ENCODE peak calls at places on chromosomes 11 and 22, in ten cellular contexts. K is colonic mucosa, B is lower leg skin, S is A549, C is body of pancreas, L is tibial nerve, R is type B pancreatic cell, A is BE2C, U is cardiac muscle cell, O is heart left ventricle. Z is an unnamed sample.

GRCh38 chr11:117809236-117810055 is 12.4 kb upstream of the DSCAML1 start:
- DNase-seq in K (peak), B (peak), S (peak), C (peak), L (peak), R (no peak), A (peak), U (peak), O (peak), Z (peak)

GRCh38 chr11:285894-286220 is 3.1 kb upstream of the PGGHG start:
- DNase-seq in K (no peak), B (no peak), S (no peak), C (no peak), L (no peak), R (peak), A (no peak), U (no peak), O (no peak), Z (no peak)

GRCh38 chr11:30919389-30920172 is 333.4 kb upstream of the MPPED2 start:
- DNase-seq in K (no peak), B (no peak), S (no peak), C (no peak), L (no peak), R (no peak), A (no peak), U (no peak), O (no peak), Z (no peak)

GRCh38 chr11:12243511-12243910 is 133.1 kb downstream of the MICAL2 start:
- DNase-seq in K (no peak), B (no peak), S (no peak), C (peak), L (no peak), R (no peak), A (no peak), U (no peak), O (no peak), Z (no peak)

GRCh38 chr11:118565062-118565461 is 669 bp downstream of the IFT46 start:
- DNase-seq in K (peak), B (peak), S (no peak), C (no peak), L (no peak), R (no peak), A (no peak), U (peak), O (peak), Z (no peak)

GRCh38 chr22:34303656-34304055 is 383.4 kb upstream of the LARGE1 start:
- DNase-seq in K (no peak), B (no peak), S (no peak), C (no peak), L (no peak), R (no peak), A (no peak), U (no peak), O (no peak), Z (no peak)

GRCh38 chr11:11577246-11577855 is 44.5 kb downstream of the GALNT18 start:
- DNase-seq in K (peak), B (peak), S (no peak), C (no peak), L (no peak), R (peak), A (no peak), U (peak), O (no peak), Z (no peak)

GRCh38 chr22:33274214-33274828 is 216.1 kb upstream of the SYN3 start:
- DNase-seq in K (peak), B (no peak), S (peak), C (no peak), L (peak), R (no peak), A (peak), U (peak), O (no peak), Z (peak)

GRCh38 chr11:58992489-58992888 is 53.2 kb downstream of the GLYATL1 start:
- DNase-seq in K (no peak), B (no peak), S (no peak), C (no peak), L (no peak), R (no peak), A (no peak), U (no peak), O (no peak), Z (no peak)

GRCh38 chr22:50641696-50642607 is 14.0 kb upstream of the ARSA start:
- DNase-seq in K (no peak), B (no peak), S (no peak), C (no peak), L (no peak), R (peak), A (peak), U (peak), O (no peak), Z (no peak)

GRCh38 chr11:3855808-3856491 is 486 bp downstream of the STIM1 start:
- DNase-seq in K (peak), B (no peak), S (peak), C (peak), L (no peak), R (no peak), A (peak), U (no peak), O (peak), Z (peak)

GRCh38 chr11:125404811-125405481 is 91.1 kb downstream of the FEZ1 start:
- DNase-seq in K (peak), B (peak), S (peak), C (peak), L (peak), R (peak), A (peak), U (peak), O (peak), Z (peak)

GRCh38 chr22:35467788-35468187 is 67.8 kb downstream of the MCM5 start:
- DNase-seq in K (peak), B (peak), S (peak), C (peak), L (peak), R (no peak), A (peak), U (peak), O (peak), Z (no peak)

GRCh38 chr22:38843201-38843715 is 570 bp downstream of the NPTXR start:
- DNase-seq in K (no peak), B (no peak), S (peak), C (peak), L (no peak), R (no peak), A (peak), U (peak), O (peak), Z (peak)

GRCh38 chr22:42369250-42370041 is 62.8 kb downstream of the NFAM1 start:
- DNase-seq in K (peak), B (peak), S (peak), C (peak), L (peak), R (peak), A (peak), U (peak), O (peak), Z (peak)

GRCh38 chr11:67641302-67642147 is 2.0 kb upstream of the TBX10 start:
- DNase-seq in K (peak), B (no peak), S (no peak), C (no peak), L (no peak), R (peak), A (no peak), U (no peak), O (no peak), Z (no peak)

GRCh38 chr11:66815646-66816045 is 27.6 kb upstream of the RCE1 start:
- DNase-seq in K (no peak), B (no peak), S (no peak), C (no peak), L (no peak), R (no peak), A (no peak), U (no peak), O (no peak), Z (no peak)

GRCh38 chr11:2704356-2704755 is 4.6 kb upstream of the KCNQ1OT1 start:
- DNase-seq in K (no peak), B (no peak), S (no peak), C (no peak), L (no peak), R (no peak), A (no peak), U (no peak), O (no peak), Z (no peak)

GRCh38 chr11:62832346-62833234 is at the start of gene TEX54:
- DNase-seq in K (peak), B (peak), S (no peak), C (peak), L (no peak), R (no peak), A (peak), U (no peak), O (peak), Z (no peak)

GRCh38 chr11:19781351-19781750 is 68.7 kb downstream of the NAV2 start:
- DNase-seq in K (no peak), B (no peak), S (no peak), C (no peak), L (no peak), R (no peak), A (no peak), U (no peak), O (no peak), Z (no peak)

GRCh38 chr11:123479048-123479837 is 49.2 kb downstream of the GRAMD1B start:
- DNase-seq in K (no peak), B (no peak), S (no peak), C (no peak), L (no peak), R (no peak), A (no peak), U (no peak), O (no peak), Z (no peak)

GRCh38 chr11:2711161-2711560 is 11.4 kb upstream of the KCNQ1OT1 start:
- DNase-seq in K (no peak), B (no peak), S (no peak), C (no peak), L (no peak), R (no peak), A (no peak), U (peak), O (no peak), Z (no peak)

GRCh38 chr22:48338793-48339705 is 1488.6 kb downstream of the BRD1 start:
- DNase-seq in K (no peak), B (no peak), S (no peak), C (no peak), L (no peak), R (no peak), A (no peak), U (no peak), O (no peak), Z (no peak)

GRCh38 chr11:65491614-65492386 is 7.0 kb upstream of the MALAT1 start:
- DNase-seq in K (peak), B (peak), S (peak), C (peak), L (peak), R (no peak), A (peak), U (peak), O (peak), Z (peak)

GRCh38 chr11:11722861-11723260 is 101.1 kb upstream of the GALNT18 start:
- DNase-seq in K (no peak), B (no peak), S (no peak), C (no peak), L (no peak), R (no peak), A (no peak), U (no peak), O (no peak), Z (no peak)

GRCh38 chr11:10452211-10452767 is 2.8 kb upstream of the AMPD3 start:
- DNase-seq in K (peak), B (no peak), S (no peak), C (no peak), L (no peak), R (no peak), A (no peak), U (no peak), O (no peak), Z (no peak)

GRCh38 chr11:76698321-76699043 is 27.9 kb upstream of the LRRC32 start:
- DNase-seq in K (no peak), B (no peak), S (peak), C (no peak), L (no peak), R (no peak), A (no peak), U (no peak), O (no peak), Z (no peak)
- TF ChIP-seq CTCF in K (no peak), B (no peak), S (peak), C (no peak), L (no peak), R (peak), A (peak), U (peak), O (no peak), Z (no peak)

DNA sequence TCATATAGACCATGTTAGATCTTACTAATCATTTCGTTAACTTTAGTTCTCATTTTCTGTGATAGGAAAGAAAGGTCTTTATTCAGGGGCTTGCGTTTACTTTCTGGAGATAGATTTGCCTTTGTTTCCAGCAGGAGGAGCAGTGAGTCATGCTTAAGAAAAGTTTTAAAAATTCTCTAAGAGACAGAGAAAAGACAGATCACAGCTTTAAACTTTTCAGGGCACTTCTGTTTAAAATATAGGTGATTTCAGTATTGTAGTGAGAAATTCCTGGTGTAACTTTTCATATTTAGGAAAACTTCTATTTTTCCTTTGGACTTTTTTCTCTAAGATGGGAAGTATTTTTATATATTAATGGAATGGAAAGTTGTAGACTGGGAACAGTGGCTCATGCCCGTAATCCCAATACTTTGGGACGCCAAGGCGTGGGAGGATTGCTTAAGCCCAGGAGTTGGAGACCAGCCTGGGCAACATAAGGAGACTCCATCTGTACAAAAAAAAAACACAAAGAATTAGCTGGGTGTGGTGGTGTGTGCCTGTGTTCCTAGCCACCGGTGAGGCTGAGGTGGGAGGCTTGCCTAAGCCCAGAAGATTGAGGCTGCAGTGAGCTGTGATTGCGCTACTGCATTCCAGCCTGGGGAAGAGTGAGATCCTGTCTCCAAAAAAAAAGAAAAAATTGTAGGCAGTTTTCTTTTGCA is 60.3 kb downstream of the ATXN10 start:
- DNase-seq in K (no peak), B (no peak), S (peak), C (no peak), L (no peak), R (no peak), A (no peak), U (peak), O (no peak), Z (no peak)
- TF ChIP-seq CTCF in K (no peak), B (no peak), S (peak), C (no peak), L (no peak), R (peak), A (peak), U (peak), O (no peak), Z (peak)

GRCh38 chr11:84438565-84438964 is 1152.4 kb upstream of the CCDC90B start:
- DNase-seq in K (no peak), B (no peak), S (no peak), C (no peak), L (no peak), R (no peak), A (no peak), U (no peak), O (no peak), Z (no peak)

DNA sequence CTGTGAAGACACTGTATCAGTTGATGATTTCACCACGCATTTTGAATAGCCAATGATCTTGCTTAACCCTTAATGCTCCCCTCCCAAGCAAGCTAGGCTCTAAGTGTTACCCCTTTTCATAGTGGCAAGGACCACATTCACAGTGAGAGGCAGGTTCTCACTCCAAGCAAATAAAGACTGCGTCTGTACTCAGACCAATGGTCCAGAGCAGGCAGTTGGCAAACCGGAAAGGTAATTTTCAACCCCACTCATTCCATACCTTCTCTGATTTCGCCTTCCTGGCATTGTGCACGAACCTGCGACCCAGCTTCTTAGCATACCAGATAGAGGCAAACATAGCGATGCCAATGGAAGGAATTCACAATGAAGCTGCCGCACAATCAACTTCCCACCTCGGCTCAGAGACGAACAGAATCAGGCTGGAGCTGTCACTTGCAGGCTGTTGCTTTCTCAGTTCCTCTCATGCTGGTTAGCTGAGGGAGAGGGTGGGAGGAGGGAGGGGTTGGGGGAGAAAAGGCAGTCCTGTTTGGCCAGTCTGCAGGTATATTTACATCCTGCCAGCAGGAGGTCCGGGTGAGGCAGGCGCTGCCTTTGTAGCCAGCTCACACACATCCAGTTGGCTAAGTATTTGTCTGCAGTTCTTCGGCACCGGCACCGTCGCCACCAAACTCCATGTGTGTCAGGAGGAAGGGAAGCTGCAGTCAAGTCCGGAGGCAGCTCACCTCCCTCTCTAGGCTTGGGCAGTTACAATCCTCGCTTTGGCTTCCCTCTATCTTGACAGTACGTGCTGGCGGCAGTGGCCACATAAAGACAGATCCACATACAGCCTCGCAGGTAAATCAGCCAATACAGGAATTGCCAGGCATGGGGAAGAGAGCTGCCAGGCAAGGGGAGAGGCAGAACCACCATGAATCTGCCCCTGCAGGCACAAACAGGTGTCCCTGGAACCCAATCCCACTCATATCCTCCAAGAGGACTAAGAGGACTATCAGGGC is 1151.3 kb upstream of the CCDC90B start:
- DNase-seq in K (peak), B (no peak), S (peak), C (peak), L (no peak), R (no peak), A (no peak), U (no peak), O (peak), Z (peak)
- TF ChIP-seq CTCF in K (no peak), B (no peak), S (no peak), C (no peak), L (no peak), R (no peak), A (no peak), U (no peak), O (no peak), Z (no peak)

GRCh38 chr22:37735054-37735453 is 38.2 kb downstream of the TRIOBP start:
- DNase-seq in K (peak), B (no peak), S (peak), C (peak), L (peak), R (no peak), A (peak), U (no peak), O (peak), Z (peak)

GRCh38 chr22:37733625-37734401 is 37.0 kb downstream of the TRIOBP start:
- DNase-seq in K (peak), B (no peak), S (no peak), C (peak), L (no peak), R (no peak), A (no peak), U (no peak), O (no peak), Z (no peak)

GRCh38 chr22:37734402-37734700 is 37.5 kb downstream of the TRIOBP start:
- DNase-seq in K (no peak), B (no peak), S (no peak), C (no peak), L (no peak), R (no peak), A (no peak), U (no peak), O (no peak), Z (no peak)

GRCh38 chr22:37732699-37733607 is 36.1 kb downstream of the TRIOBP start:
- DNase-seq in K (no peak), B (no peak), S (no peak), C (no peak), L (no peak), R (no peak), A (no peak), U (no peak), O (no peak), Z (no peak)

DNA sequence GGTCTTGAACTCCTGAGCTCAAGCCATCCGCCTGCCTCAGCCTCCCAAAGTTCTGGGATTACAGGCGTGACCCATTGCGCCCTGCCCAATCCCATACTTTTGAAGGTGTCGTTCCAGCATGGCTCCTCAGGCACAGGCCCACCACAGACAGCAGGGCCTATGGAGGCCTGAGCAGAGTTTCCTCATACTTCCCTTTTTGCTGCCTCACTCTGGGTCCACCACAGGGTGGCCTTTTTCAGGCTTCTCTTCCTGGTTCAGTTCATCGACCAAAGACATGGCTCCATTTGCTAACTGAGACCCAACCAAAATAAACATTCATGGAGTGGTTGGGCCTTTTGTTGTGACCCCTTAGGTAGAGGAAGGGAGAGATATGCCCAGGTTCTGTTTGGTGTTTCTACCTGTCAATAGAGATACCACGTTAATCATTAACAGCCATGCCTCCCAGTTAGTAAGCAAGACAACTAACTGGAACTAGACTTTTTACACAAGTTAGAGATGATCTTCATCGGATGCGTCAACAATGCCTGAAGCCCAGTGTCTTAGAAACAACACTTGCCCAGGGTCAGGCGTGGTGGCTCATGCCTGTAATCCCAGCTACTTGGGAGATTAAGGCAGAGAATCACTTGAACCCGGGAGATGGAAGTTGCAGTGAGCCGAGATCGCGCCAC is 35.1 kb downstream of the TRIOBP start:
- DNase-seq in K (peak), B (no peak), S (peak), C (peak), L (no peak), R (no peak), A (no peak), U (no peak), O (no peak), Z (peak)
- TF ChIP-seq CTCF in K (no peak), B (no peak), S (no peak), C (no peak), L (no peak), R (peak), A (peak), U (peak), O (no peak), Z (no peak)

GRCh38 chr22:17867160-17867785 is 93.0 kb upstream of the BID start:
- DNase-seq in K (peak), B (no peak), S (no peak), C (peak), L (no peak), R (no peak), A (peak), U (no peak), O (peak), Z (no peak)
- TF ChIP-seq CTCF in K (no peak), B (no peak), S (no peak), C (no peak), L (no peak), R (peak), A (peak), U (no peak), O (no peak), Z (no peak)

Z was measured in Calu3.